ENCODE peak calls at places on chromosomes 12 and 14, in nine cellular contexts. A is sigmoid colon; G is right cardiac atrium; I is GM03348; S is NAMALWA; R is OCI-LY7; W is activated naive CD4-positive, alpha-beta T cell treated with anti-CD3 and anti-CD28 coated beads, Interleukin-2, amount 50 U/mL, for 16 hours; Q is HFF-Myc; E is GM12891. D is an unnamed sample.

GRCh38 chr12:110079477-110080400 is 31.4 kb upstream of the C12orf76 start:
- DNase-seq in I (no peak), W (peak; percentile 70), Q (no peak), E (peak; percentile 61), S (peak; percentile 70), R (peak; percentile 81), A (peak; percentile 72), G (peak; percentile 76), D (peak; percentile 50)

GRCh38 chr12:52645120-52645761 is 6.8 kb downstream of the KRT2 start:
- DNase-seq in Q (no peak), A (no peak), R (no peak), W (no peak), E (no peak), I (no peak), G (no peak), S (no peak), D (no peak)

GRCh38 chr12:106766393-106766826 is 8.1 kb upstream of the RIC8B start:
- DNase-seq in I (no peak), Q (no peak), G (peak; percentile 71), W (peak; percentile 29), A (no peak), R (no peak), S (no peak), E (no peak), D (no peak)

GRCh38 chr14:52272375-52272774 is 4.9 kb downstream of the PTGDR start:
- DNase-seq in E (no peak), Q (no peak), R (peak; percentile 45), S (peak; percentile 31), I (peak; percentile 61), W (no peak), A (no peak), G (no peak), D (peak; percentile 42)

GRCh38 chr12:127191124-127191523 is 1075.8 kb upstream of the TMEM132C start:
- DNase-seq in I (peak; percentile 58), G (no peak), A (no peak), R (no peak), S (no peak), W (no peak), Q (no peak), E (no peak), D (no peak)

GRCh38 chr12:40156031-40156764 is 50.3 kb upstream of the SLC2A13 start:
- DNase-seq in I (no peak), R (no peak), S (no peak), A (no peak), W (no peak), G (no peak), E (no peak), Q (no peak), D (no peak)

GRCh38 chr12:28083816-28084678 is 106.2 kb upstream of the CCDC91 start:
- DNase-seq in E (no peak), G (no peak), R (no peak), W (no peak), S (no peak), I (peak; percentile 24), Q (no peak), A (no peak), D (no peak)

GRCh38 chr12:46455648-46456352 is 83.2 kb upstream of the SLC38A2 start:
- DNase-seq in G (no peak), S (no peak), A (no peak), R (no peak), E (no peak), I (no peak), W (no peak), Q (no peak), D (no peak)

GRCh38 chr12:108337235-108338223 is 1.6 kb downstream of the CMKLR1 start:
- DNase-seq in A (no peak), R (peak; percentile 15), W (no peak), E (peak; percentile 37), I (peak; percentile 29), S (peak; percentile 51), Q (no peak), G (no peak), D (peak; percentile 69)

GRCh38 chr12:132219323-132219722 is 75.1 kb downstream of the NOC4L start:
- DNase-seq in E (no peak), G (peak; percentile 54), R (no peak), Q (no peak), I (no peak), A (no peak), S (no peak), W (no peak), D (no peak)

GRCh38 chr14:69088523-69089445 is 64.1 kb downstream of the DCAF5 start:
- DNase-seq in R (no peak), S (no peak), W (no peak), G (no peak), A (no peak), Q (no peak), I (peak; percentile 54), E (no peak), D (no peak)

GRCh38 chr14:103014466-103015319 is 42.7 kb downstream of the CDC42BPB start:
- DNase-seq in I (peak; percentile 79), W (no peak), E (no peak), G (no peak), S (no peak), R (no peak), A (no peak), Q (no peak), D (peak; percentile 84)

GRCh38 chr14:99995700-99996356 is 69.4 kb upstream of the EVL start:
- DNase-seq in W (peak; percentile 66), E (peak; percentile 36), R (peak; percentile 89), A (peak; percentile 71), G (peak; percentile 58), I (peak; percentile 75), S (peak; percentile 90), Q (peak; percentile 46), D (peak; percentile 83)

GRCh38 chr12:119308743-119309456 is 25.6 kb upstream of the CCDC60 start:
- DNase-seq in E (no peak), I (no peak), S (no peak), G (peak; percentile 46), A (no peak), Q (no peak), W (no peak), R (no peak), D (no peak)

GRCh38 chr14:71521736-71522135 is 410.5 kb upstream of the RGS6 start:
- DNase-seq in R (no peak), W (no peak), I (no peak), S (no peak), A (no peak), E (no peak), G (no peak), Q (peak; percentile 10), D (no peak)

GRCh38 chr12:57616383-57617101 is 5.3 kb downstream of the ARHGEF25 start:
- DNase-seq in R (no peak), I (peak; percentile 67), S (no peak), G (no peak), W (no peak), A (peak; percentile 55), E (no peak), Q (no peak), D (no peak)

GRCh38 chr12:112368856-112369255 is 13.4 kb downstream of the HECTD4 start:
- DNase-seq in A (no peak), R (no peak), Q (no peak), I (no peak), G (no peak), E (no peak), W (no peak), S (no peak), D (no peak)